ENCODE peak calls at places on chromosomes 5 and 9, in six cellular contexts. O is foreskin fibroblast, T is aorta, P is keratinocyte, I is pons, G is ELF-1. Y is an unnamed sample.

GRCh38 chr5:170541146-170541769 is 37.4 kb downstream of the KCNIP1 start:
- DNase-seq in O (no peak), T (no peak), P (no peak), I (no peak), G (no peak), Y (no peak)

GRCh38 chr9:89730715-89731114 is 125.9 kb downstream of the GADD45G start:
- DNase-seq in O (no peak), T (no peak), P (no peak), I (no peak), G (no peak), Y (no peak)

GRCh38 chr5:119274767-119275130 is 81.1 kb upstream of the TNFAIP8 start:
- DNase-seq in O (peak; percentile 57), T (no peak), P (peak; percentile 64), I (no peak), G (no peak), Y (no peak)

GRCh38 chr9:129270903-129271431 is 92.9 kb upstream of the IER5L start:
- DNase-seq in O (peak; percentile 69), T (peak; percentile 36), P (no peak), I (peak; percentile 21), G (no peak), Y (no peak)

GRCh38 chr5:9728261-9728660 is 98.1 kb upstream of the TAS2R1 start:
- DNase-seq in O (no peak), T (no peak), P (no peak), I (no peak), G (no peak), Y (no peak)

GRCh38 chr9:83133316-83133715 is 70.4 kb upstream of the RASEF start:
- DNase-seq in O (no peak), T (no peak), P (no peak), I (no peak), G (no peak), Y (no peak)

GRCh38 chr9:89046832-89047231 is 55.6 kb downstream of the S1PR3 start:
- DNase-seq in O (peak; percentile 29), T (no peak), P (no peak), I (no peak), G (no peak), Y (no peak)

GRCh38 chr5:9479361-9479760 is 66.5 kb downstream of the SEMA5A start:
- DNase-seq in O (peak; percentile 89), T (no peak), P (no peak), I (no peak), G (no peak), Y (no peak)

GRCh38 chr5:107377277-107377609 is 293.5 kb downstream of the EFNA5 start:
- DNase-seq in O (no peak), T (no peak), P (no peak), I (no peak), G (no peak), Y (no peak)

GRCh38 chr5:122907238-122907637 is 61.8 kb downstream of the SNX24 start:
- DNase-seq in O (peak; percentile 4), T (no peak), P (peak; percentile 40), I (no peak), G (peak; percentile 79), Y (no peak)

GRCh38 chr9:137045294-137046093 is 483 bp downstream of the NPDC1 start:
- DNase-seq in O (peak; percentile 32), T (no peak), P (no peak), I (no peak), G (peak; percentile 31), Y (no peak)

GRCh38 chr5:32707394-32707997 is 3.6 kb upstream of the NPR3 start:
- DNase-seq in O (no peak), T (no peak), P (no peak), I (no peak), G (no peak), Y (no peak)

GRCh38 chr5:135127604-135128240 is 93.7 kb upstream of the PITX1 start:
- DNase-seq in O (peak; percentile 56), T (peak; percentile 34), P (peak; percentile 61), I (no peak), G (peak; percentile 30), Y (no peak)

GRCh38 chr5:109805882-109806281 is 116.2 kb downstream of the MAN2A1 start:
- DNase-seq in O (no peak), T (no peak), P (no peak), I (no peak), G (peak; percentile 11), Y (no peak)

GRCh38 chr5:3787604-3788003 is 192.0 kb downstream of the IRX1 start:
- DNase-seq in O (no peak), T (no peak), P (no peak), I (no peak), G (peak; percentile 10), Y (no peak)

GRCh38 chr5:74632947-74633356 is 7.6 kb downstream of the ENC1 start:
- DNase-seq in O (peak; percentile 56), T (no peak), P (no peak), I (no peak), G (no peak), Y (no peak)

GRCh38 chr9:19184144-19184917 is 46.2 kb upstream of the DENND4C start:
- DNase-seq in O (peak; percentile 96), T (peak; percentile 92), P (no peak), I (peak; percentile 60), G (peak; percentile 52), Y (peak; percentile 86)

GRCh38 chr9:19154135-19154612 is 26.9 kb upstream of the PLIN2 start:
- DNase-seq in O (peak; percentile 85), T (peak; percentile 61), P (no peak), I (peak; percentile 59), G (peak; percentile 82), Y (no peak)

GRCh38 chr5:173228639-173229380 is 6.2 kb downstream of the NKX2-5 start:
- DNase-seq in O (no peak), T (no peak), P (no peak), I (no peak), G (peak; percentile 74), Y (no peak)

GRCh38 chr5:177453852-177454396 is 7.3 kb downstream of the PRR7 start:
- DNase-seq in O (no peak), T (no peak), P (no peak), I (no peak), G (no peak), Y (no peak)

GRCh38 chr9:2565676-2566340 is 55.8 kb upstream of the VLDLR start:
- DNase-seq in O (no peak), T (no peak), P (no peak), I (no peak), G (no peak), Y (no peak)

GRCh38 chr5:149147673-149148072 is 6.4 kb downstream of the ABLIM3 start:
- DNase-seq in O (no peak), T (no peak), P (no peak), I (no peak), G (no peak), Y (no peak)

GRCh38 chr9:72586388-72587160 is 65.2 kb downstream of the TMC1 start:
- DNase-seq in O (peak; percentile 84), T (no peak), P (peak; percentile 58), I (peak; percentile 47), G (no peak), Y (no peak)

GRCh38 chr5:75260708-75261107 is 24.0 kb upstream of the ANKRD31 start:
- DNase-seq in O (no peak), T (no peak), P (no peak), I (no peak), G (no peak), Y (no peak)

GRCh38 chr5:105868038-105868775 is 1802.5 kb downstream of the EFNA5 start:
- DNase-seq in O (peak; percentile 33), T (no peak), P (no peak), I (no peak), G (no peak), Y (no peak)

GRCh38 chr5:113510836-113511451 is 2.5 kb upstream of the YTHDC2 start:
- DNase-seq in O (no peak), T (no peak), P (no peak), I (no peak), G (no peak), Y (no peak)

GRCh38 chr9:72322678-72323077 is 42.3 kb downstream of the ZFAND5 start:
- DNase-seq in O (no peak), T (no peak), P (no peak), I (no peak), G (no peak), Y (no peak)

GRCh38 chr5:179596421-179596820 is 27.1 kb downstream of the HNRNPH1 start:
- DNase-seq in O (no peak), T (no peak), P (no peak), I (no peak), G (no peak), Y (no peak)

GRCh38 chr5:147479431-147479830 is 30.4 kb downstream of the DPYSL3 start:
- DNase-seq in O (no peak), T (no peak), P (no peak), I (no peak), G (no peak), Y (no peak)

GRCh38 chr5:54171645-54172384 is 138.6 kb downstream of the ARL15 start:
- DNase-seq in O (no peak), T (no peak), P (no peak), I (no peak), G (no peak), Y (no peak)

GRCh38 chr9:3527653-3527960 is 1.8 kb upstream of the RFX3 start:
- DNase-seq in O (no peak), T (no peak), P (no peak), I (peak; percentile 38), G (no peak), Y (no peak)

GRCh38 chr5:126020770-126021169 is 402.4 kb upstream of the GRAMD2B start:
- DNase-seq in O (no peak), T (no peak), P (no peak), I (no peak), G (no peak), Y (no peak)

GRCh38 chr9:37430841-37431597 is 8.5 kb downstream of the GRHPR start:
- DNase-seq in O (no peak), T (no peak), P (no peak), I (peak; percentile 92), G (peak; percentile 68), Y (no peak)

GRCh38 chr5:95471922-95472321 is 80.8 kb downstream of the FAM81B start:
- DNase-seq in O (peak; percentile 32), T (no peak), P (no peak), I (no peak), G (no peak), Y (no peak)

GRCh38 chr9:121316378-121316777 is 48.4 kb downstream of the GSN start:
- DNase-seq in O (no peak), T (no peak), P (no peak), I (no peak), G (no peak), Y (no peak)

GRCh38 chr9:77899679-77900354 is 131.8 kb downstream of the GNAQ start:
- DNase-seq in O (peak; percentile 56), T (no peak), P (no peak), I (no peak), G (no peak), Y (no peak)

GRCh38 chr9:119004618-119004990 is 364.6 kb downstream of the BRINP1 start:
- DNase-seq in O (peak; percentile 57), T (peak; percentile 82), P (no peak), I (no peak), G (no peak), Y (peak; percentile 90)

Y was measured in breast epithelium.